ENCODE peak calls at places on chromosomes 5 and 9, in ten cellular contexts. V, M, X, N, H, L, O, Y, S and Z are unnamed samples.

GRCh38 chr9:81759680-81760215 is 70.4 kb upstream of the TLE1 start:
- DNase-seq in M (no peak), H (peak; percentile 99), L (no peak), V (no peak), Y (no peak), N (peak; percentile 85), O (no peak), X (peak; percentile 99), S (peak; percentile 84), Z (no peak)

GRCh38 chr9:68458918-68459317 is 81.8 kb downstream of the TMEM252 start:
- DNase-seq in M (no peak), O (no peak), V (no peak), N (peak; percentile 46), Y (no peak), S (no peak), L (no peak), H (no peak), X (no peak), Z (no peak)

GRCh38 chr9:99690573-99690972 is 131.1 kb upstream of the NR4A3 start:
- DNase-seq in L (no peak), N (no peak), Y (no peak), V (no peak), M (no peak), S (no peak), O (peak; percentile 19), H (no peak), X (no peak), Z (no peak)

GRCh38 chr5:157994906-157995519 is 136.1 kb upstream of the CLINT1 start:
- DNase-seq in S (no peak), O (peak; percentile 76), N (peak; percentile 83), Y (peak; percentile 63), X (peak; percentile 78), V (peak; percentile 76), M (peak; percentile 54), L (peak; percentile 48), H (peak; percentile 54), Z (no peak)

GRCh38 chr9:20624201-20625002 is 2.1 kb upstream of the MLLT3 start:
- DNase-seq in Y (peak; percentile 37), N (peak; percentile 84), X (peak; percentile 89), O (peak; percentile 70), V (no peak), H (peak; percentile 79), L (peak; percentile 69), M (peak; percentile 37), S (peak; percentile 37), Z (no peak)

GRCh38 chr9:98917691-98918487 is 25.8 kb upstream of the COL15A1 start:
- DNase-seq in L (no peak), N (no peak), Y (no peak), M (no peak), H (no peak), X (peak; percentile 17), S (no peak), O (peak; percentile 84), V (no peak), Z (no peak)

GRCh38 chr9:134314039-134314949 is 12.0 kb upstream of the RXRA start:
- DNase-seq in Y (no peak), X (no peak), N (no peak), H (no peak), O (peak; percentile 2), L (no peak), M (peak; percentile 10), S (no peak), V (no peak), Z (no peak)

GRCh38 chr5:102531506-102531905 is 32.7 kb upstream of the SLCO6A1 start:
- DNase-seq in M (no peak), N (no peak), X (peak; percentile 30), V (no peak), O (no peak), H (no peak), Y (no peak), S (no peak), L (no peak), Z (no peak)

GRCh38 chr5:71601222-71602026 is 14.3 kb downstream of the MCCC2 start:
- DNase-seq in L (peak; percentile 55), S (peak; percentile 84), O (peak; percentile 73), Y (peak; percentile 59), X (peak; percentile 98), V (no peak), N (peak; percentile 80), M (no peak), H (peak; percentile 98), Z (no peak)

GRCh38 chr5:171418982-171419662 is at the start of gene FGF18:
- DNase-seq in S (no peak), L (peak; percentile 72), M (peak; percentile 60), N (peak; percentile 79), V (peak; percentile 83), O (peak; percentile 23), X (peak; percentile 81), Y (peak; percentile 65), H (peak; percentile 51), Z (no peak)

GRCh38 chr5:135392256-135392655 is 6.8 kb downstream of the MACROH2A1 start:
- DNase-seq in M (no peak), N (no peak), Y (no peak), O (no peak), X (peak; percentile 91), H (peak; percentile 88), L (no peak), V (no peak), S (no peak), Z (no peak)
- TF ChIP-seq CTCF in M (no peak), N (no peak), Y (no peak), O (no peak), X (no peak), H (no peak), L (no peak), V (no peak), S (no peak), Z (no peak)

DNA sequence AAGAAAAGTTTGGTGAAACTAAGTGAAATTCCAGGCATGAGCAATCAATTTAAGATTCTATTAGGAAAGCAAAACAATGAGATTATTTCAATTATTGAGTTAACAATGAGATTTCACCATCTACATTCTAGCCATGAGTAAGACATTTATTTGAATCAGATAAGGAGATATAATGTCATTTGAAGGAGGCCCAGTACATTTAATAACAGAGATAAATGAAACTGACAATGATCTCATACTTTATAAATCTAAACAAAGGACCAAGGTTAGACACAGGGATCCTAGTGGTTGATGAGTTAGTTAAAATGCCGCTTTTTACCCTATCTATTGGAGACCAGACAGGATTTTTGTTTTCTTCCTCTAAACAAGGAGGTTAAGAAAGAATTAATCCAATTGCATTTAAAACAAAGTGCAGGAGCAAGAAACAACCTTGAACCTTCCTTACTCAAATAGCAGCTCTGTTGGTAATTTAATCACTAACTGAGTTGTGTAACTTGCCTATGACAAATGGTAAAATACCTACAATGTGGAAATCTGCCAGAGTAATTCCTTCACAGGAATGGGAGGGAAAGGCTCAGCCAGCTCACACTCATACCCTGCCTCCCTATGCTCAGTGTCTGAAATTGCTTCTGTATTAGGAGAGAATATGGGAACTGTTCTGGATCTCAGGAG is 103.5 kb upstream of the NR3C1 start:
- DNase-seq in M (no peak), V (no peak), X (peak; percentile 94), H (peak; percentile 95), O (peak; percentile 56), S (peak; percentile 79), Y (no peak), N (peak; percentile 96), L (no peak), Z (no peak)
- TF ChIP-seq CTCF in M (no peak), V (no peak), X (peak; percentile 39), H (peak; percentile 27), O (no peak), S (peak; percentile 28), Y (no peak), N (peak; percentile 35), L (no peak), Z (no peak)

GRCh38 chr5:163503106-163504090 is 2.0 kb upstream of the MAT2B start:
- DNase-seq in Y (peak; percentile 35), H (peak; percentile 82), X (peak; percentile 82), O (peak; percentile 66), M (peak; percentile 64), N (peak; percentile 76), L (peak; percentile 71), S (peak; percentile 38), V (peak; percentile 72), Z (no peak)
- TF ChIP-seq CTCF in Y (peak; percentile 46), H (peak; percentile 43), X (peak; percentile 59), O (no peak), M (peak; percentile 18), N (peak; percentile 46), L (peak; percentile 62), S (peak; percentile 38), V (peak; percentile 22), Z (peak; percentile 60)

DNA sequence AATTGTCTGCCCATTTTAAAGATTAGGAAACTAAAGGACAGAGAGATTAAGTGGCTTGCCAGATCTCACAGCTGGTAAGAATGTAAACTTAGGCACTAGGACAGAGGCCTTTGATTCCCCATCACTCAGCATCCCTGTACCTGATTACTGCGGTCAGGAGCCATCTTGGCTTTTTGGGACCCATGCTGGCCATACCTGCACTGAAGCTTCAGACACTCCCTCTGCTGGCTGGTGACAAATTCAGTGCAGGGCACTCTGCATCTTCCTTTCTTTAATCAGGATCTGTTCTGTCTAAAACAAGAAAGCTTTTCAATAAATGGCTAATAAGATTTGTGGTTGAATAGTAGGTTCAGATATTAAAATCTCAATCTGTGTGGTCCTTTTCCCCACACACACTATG is 215.5 kb upstream of the RORB start:
- DNase-seq in Y (no peak), O (no peak), X (no peak), S (no peak), M (no peak), H (no peak), N (peak; percentile 28), L (peak; percentile 18), V (no peak), Z (no peak)
- TF ChIP-seq CTCF in Y (peak; percentile 32), O (no peak), X (peak; percentile 32), S (peak; percentile 19), M (no peak), H (no peak), N (no peak), L (peak; percentile 42), V (peak; percentile 34), Z (peak; percentile 10)

DNA sequence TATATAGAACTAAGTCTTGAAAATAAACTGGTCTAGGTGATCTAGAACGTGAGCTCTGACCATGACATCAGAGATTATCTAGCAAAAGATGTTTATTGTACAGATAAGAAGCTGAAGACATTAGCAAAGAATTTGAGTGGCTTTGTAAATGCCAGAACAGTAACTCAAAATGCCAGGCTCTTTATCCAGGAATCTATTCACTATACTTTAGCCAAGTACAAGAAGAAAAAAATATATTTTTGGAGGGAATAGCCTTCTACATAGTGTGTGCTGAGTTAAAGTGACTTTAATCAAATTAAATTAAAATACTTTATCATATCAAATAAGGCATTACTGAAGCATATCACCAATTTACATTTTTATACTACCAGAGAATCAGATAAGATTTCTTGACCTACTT is 132.6 kb upstream of the ITGA1 start:
- DNase-seq in O (no peak), Y (no peak), X (no peak), S (no peak), M (no peak), H (no peak), N (no peak), V (no peak), L (no peak), Z (no peak)
- TF ChIP-seq CTCF in O (no peak), Y (no peak), X (no peak), S (no peak), M (no peak), H (no peak), N (no peak), V (no peak), L (no peak), Z (no peak)

GRCh38 chr9:92299116-92299515 is 5.6 kb upstream of the IARS1 start:
- DNase-seq in X (no peak), M (no peak), Y (no peak), O (no peak), V (no peak), N (no peak), H (no peak), L (no peak), S (no peak), Z (no peak)
- TF ChIP-seq CTCF in X (no peak), M (no peak), Y (no peak), O (no peak), V (no peak), N (no peak), H (no peak), L (no peak), S (no peak), Z (no peak)